ENCODE peak calls at places on chromosome 6, in six cellular contexts. Z is mesenchymal stem cell; G is naive thymus-derived CD4-positive, alpha-beta T cell; R is A549; E is left ventricle myocardium inferior; B is heart left ventricle. D is an unnamed sample.

GRCh38 chr6:168365422-168366165 is 46.0 kb upstream of the DACT2 start:
- DNase-seq in Z (no peak), G (no peak), R (no peak), E (no peak), B (no peak), D (no peak)

GRCh38 chr6:68427630-68428029 is 207.5 kb upstream of the ADGRB3 start:
- DNase-seq in Z (no peak), G (no peak), R (no peak), E (no peak), B (no peak), D (no peak)

GRCh38 chr6:57207141-57207540 is 15.0 kb downstream of the RAB23 start:
- DNase-seq in Z (peak), G (no peak), R (no peak), E (no peak), B (no peak), D (no peak)

GRCh38 chr6:155693573-155694428 is 238.2 kb upstream of the NOX3 start:
- DNase-seq in Z (no peak), G (no peak), R (no peak), E (no peak), B (no peak), D (no peak)

GRCh38 chr6:165183071-165183470 is 126.3 kb downstream of the C6orf118 start:
- DNase-seq in Z (no peak), G (no peak), R (no peak), E (no peak), B (no peak), D (no peak)

GRCh38 chr6:170135041-170135440 is 155.8 kb downstream of the DLL1 start:
- DNase-seq in Z (no peak), G (no peak), R (no peak), E (no peak), B (peak), D (no peak)

GRCh38 chr6:11824986-11825385 is 46.4 kb upstream of the ADTRP start:
- DNase-seq in Z (peak), G (no peak), R (no peak), E (no peak), B (no peak), D (no peak)

GRCh38 chr6:83051386-83052172 is 14.1 kb downstream of the UBE3D start:
- DNase-seq in Z (no peak), G (no peak), R (no peak), E (no peak), B (no peak), D (no peak)

GRCh38 chr6:14638932-14639875 is 521.6 kb downstream of the CD83 start:
- DNase-seq in Z (peak), G (no peak), R (no peak), E (peak), B (peak), D (no peak)

GRCh38 chr6:116251568-116252384 is 2.1 kb downstream of the TSPYL4 start:
- DNase-seq in Z (peak), G (no peak), R (no peak), E (no peak), B (no peak), D (no peak)

GRCh38 chr6:31821301-31822037 is 6.1 kb upstream of the HSPA1B start:
- DNase-seq in Z (no peak), G (no peak), R (peak), E (peak), B (peak), D (no peak)

GRCh38 chr6:33815854-33816253 is 12.1 kb upstream of the MLN start:
- DNase-seq in Z (peak), G (no peak), R (peak), E (no peak), B (no peak), D (no peak)

GRCh38 chr6:35490821-35491557 is 5.9 kb downstream of the TEAD3 start:
- DNase-seq in Z (no peak), G (no peak), R (no peak), E (no peak), B (no peak), D (no peak)

GRCh38 chr6:143276436-143276835 is 174.1 kb downstream of the ADAT2 start:
- DNase-seq in Z (no peak), G (no peak), R (no peak), E (no peak), B (no peak), D (no peak)

GRCh38 chr6:34616230-34616591 is 60.1 kb upstream of the SPDEF start:
- DNase-seq in Z (no peak), G (no peak), R (no peak), E (no peak), B (no peak), D (no peak)

GRCh38 chr6:26318459-26319404 is 46.3 kb upstream of the BTN3A2 start:
- DNase-seq in Z (no peak), G (no peak), R (no peak), E (no peak), B (no peak), D (no peak)

GRCh38 chr6:76418657-76419217 is 346.3 kb upstream of the IMPG1 start:
- DNase-seq in Z (peak), G (no peak), R (no peak), E (no peak), B (no peak), D (no peak)

GRCh38 chr6:15960740-15961629 is 167.9 kb upstream of the MYLIP start:
- DNase-seq in Z (no peak), G (no peak), R (no peak), E (no peak), B (no peak), D (no peak)

GRCh38 chr6:134703206-134703605 is 246.7 kb downstream of the ALDH8A1 start:
- DNase-seq in Z (no peak), G (no peak), R (no peak), E (no peak), B (no peak), D (no peak)

GRCh38 chr6:149489967-149490366 is 5.2 kb upstream of the ZC3H12D start:
- DNase-seq in Z (no peak), G (no peak), R (no peak), E (no peak), B (no peak), D (no peak)

GRCh38 chr6:3163248-3163594 is 5.9 kb upstream of the TUBB2A start:
- DNase-seq in Z (peak), G (no peak), R (no peak), E (no peak), B (no peak), D (no peak)

GRCh38 chr6:57215260-57215659 is 6.8 kb downstream of the RAB23 start:
- DNase-seq in Z (no peak), G (no peak), R (no peak), E (no peak), B (no peak), D (no peak)

GRCh38 chr6:128333581-128334223 is 186.7 kb downstream of the PTPRK start:
- DNase-seq in Z (no peak), G (no peak), R (no peak), E (no peak), B (no peak), D (no peak)

GRCh38 chr6:23529902-23530301 is 596.1 kb upstream of the NRSN1 start:
- DNase-seq in Z (no peak), G (no peak), R (no peak), E (no peak), B (no peak), D (no peak)

DNA sequence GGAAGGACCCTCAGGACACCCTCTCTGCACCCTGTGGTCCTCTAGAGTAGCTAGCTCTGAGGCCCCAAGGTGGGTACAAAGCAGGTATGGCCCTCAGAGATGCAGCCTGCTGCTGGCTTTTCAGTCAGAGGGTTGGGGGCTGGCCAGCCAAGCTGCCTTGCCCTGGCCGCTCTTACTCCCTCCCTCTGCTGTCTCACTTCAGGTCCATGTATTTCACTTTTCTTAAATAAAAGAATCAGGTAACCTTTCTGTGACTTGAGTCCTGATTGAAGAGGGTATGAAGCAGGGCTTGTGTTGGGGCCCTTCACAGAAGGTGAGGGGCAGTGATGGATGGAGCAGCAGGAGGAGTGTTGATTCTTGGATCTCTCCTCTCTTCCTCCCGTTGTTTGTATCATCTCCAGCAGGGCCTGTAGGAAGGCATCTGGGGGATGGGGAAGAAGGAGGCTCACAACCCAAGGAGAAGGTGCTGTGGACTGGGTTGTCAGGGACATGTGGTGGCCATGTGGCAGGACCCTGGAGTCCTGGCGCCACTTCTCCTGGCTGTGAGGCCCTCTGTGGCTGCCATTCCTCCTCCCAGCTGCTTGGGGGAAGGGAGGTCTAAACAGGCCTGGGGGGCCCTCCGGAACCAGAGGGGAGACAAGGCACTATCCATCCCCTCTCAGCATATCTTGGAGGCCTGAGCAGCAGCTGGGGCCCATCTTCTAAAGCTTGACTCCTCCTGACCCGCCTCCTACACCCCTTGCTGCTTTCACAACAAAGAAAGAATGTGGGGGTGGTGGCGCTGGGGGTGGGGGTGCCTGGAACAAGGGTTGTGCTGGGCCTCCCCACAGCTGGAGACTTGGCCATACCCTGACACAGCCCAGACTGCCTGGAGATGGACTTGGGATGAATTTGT is 1.0 kb upstream of the PTK7 start:
- DNase-seq in Z (peak), G (no peak), R (no peak), E (no peak), B (no peak), D (no peak)
- H3K27ac ChIP-seq in Z (peak), G (no peak), R (no peak), E (no peak), B (no peak), D (no peak)

GRCh38 chr6:80543598-80544181 is 437.2 kb downstream of the BCKDHB start:
- DNase-seq in Z (peak), G (no peak), R (no peak), E (no peak), B (no peak), D (no peak)
- H3K27ac ChIP-seq in Z (peak), G (no peak), R (no peak), E (no peak), B (no peak), D (peak)

GRCh38 chr6:45531999-45532605 is 154.4 kb upstream of the SUPT3H start:
- DNase-seq in Z (peak), G (no peak), R (no peak), E (no peak), B (no peak), D (no peak)
- H3K27ac ChIP-seq in Z (no peak), G (no peak), R (no peak), E (no peak), B (peak), D (no peak)

DNA sequence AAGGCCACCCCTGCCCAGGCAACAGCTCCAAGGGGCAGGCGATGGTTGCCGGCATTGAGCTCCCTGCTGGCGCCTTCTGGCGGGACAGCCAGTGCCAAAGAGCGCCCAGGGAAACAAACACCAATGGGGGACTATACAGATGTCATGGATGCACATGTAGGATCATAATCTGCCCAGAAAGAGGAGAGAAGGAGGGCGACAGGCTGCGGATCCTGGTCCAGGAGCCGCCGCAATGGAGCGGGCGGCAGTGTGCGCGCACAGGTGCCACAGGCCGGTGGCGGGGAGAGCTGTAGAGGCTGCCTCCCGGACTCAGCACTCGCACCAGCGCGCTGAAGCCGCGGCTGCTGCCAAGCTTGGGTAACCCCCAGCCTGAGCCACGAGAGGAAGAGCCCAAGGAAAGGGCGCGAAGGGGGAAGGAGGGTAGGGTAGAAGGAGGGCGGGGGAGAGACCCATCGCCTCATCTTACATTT is 418 bp upstream of the FUT9 start:
- DNase-seq in Z (no peak), G (no peak), R (no peak), E (no peak), B (no peak), D (no peak)
- H3K27ac ChIP-seq in Z (no peak), G (no peak), R (no peak), E (no peak), B (no peak), D (no peak)

GRCh38 chr6:139030539-139030938 is 2.0 kb downstream of the ABRACL start:
- DNase-seq in Z (peak), G (peak), R (no peak), E (no peak), B (no peak), D (no peak)

GRCh38 chr6:139030211-139030530 is 1.6 kb downstream of the ABRACL start:
- DNase-seq in Z (no peak), G (no peak), R (no peak), E (no peak), B (no peak), D (no peak)

GRCh38 chr6:139028658-139029469 is at the start of gene ABRACL:
- DNase-seq in Z (peak), G (peak), R (peak), E (peak), B (peak), D (no peak)

GRCh38 chr6:139028242-139028657 is 295 bp upstream of the ABRACL start:
- DNase-seq in Z (no peak), G (no peak), R (no peak), E (no peak), B (no peak), D (peak)

DNA sequence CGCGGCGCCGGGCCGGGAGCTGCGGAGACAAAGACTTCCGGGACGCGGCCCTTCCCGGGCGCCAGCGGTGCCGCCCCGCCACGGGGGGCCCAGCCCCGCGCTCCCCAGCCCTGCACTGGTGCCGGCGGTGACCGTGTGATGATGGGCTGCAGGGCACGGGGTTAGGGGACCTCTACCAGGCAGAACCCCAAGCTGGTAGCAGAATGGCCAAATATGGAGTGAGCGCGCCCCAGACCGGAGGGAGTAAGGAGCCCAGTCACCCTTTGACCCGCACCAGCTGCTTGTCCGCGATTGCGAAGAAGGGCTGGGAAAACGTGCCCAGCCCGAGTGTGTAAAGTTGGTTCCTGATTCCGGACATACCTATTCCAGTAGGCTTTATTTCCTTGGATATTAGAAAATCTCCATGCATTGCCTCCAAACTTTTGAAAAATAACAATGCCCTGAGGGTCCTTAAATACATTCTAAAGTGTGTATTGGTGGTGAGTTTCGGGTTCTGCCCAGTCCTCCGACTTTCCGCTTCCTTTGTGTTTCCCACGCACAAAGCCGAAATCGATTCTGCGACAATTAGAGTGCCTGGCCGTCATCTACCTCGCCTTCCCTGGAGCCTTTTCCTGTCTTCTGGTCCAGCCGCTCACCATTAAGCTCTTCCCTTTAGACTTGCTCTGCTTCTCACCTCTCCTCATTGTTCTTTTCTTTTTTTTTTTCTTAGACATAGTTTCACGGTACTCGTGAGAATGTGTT is 1.1 kb downstream of the ABRACL start:
- DNase-seq in Z (peak), G (no peak), R (peak), E (peak), B (peak), D (no peak)
- H3K27ac ChIP-seq in Z (peak), G (peak), R (peak), E (peak), B (peak), D (peak)

DNA sequence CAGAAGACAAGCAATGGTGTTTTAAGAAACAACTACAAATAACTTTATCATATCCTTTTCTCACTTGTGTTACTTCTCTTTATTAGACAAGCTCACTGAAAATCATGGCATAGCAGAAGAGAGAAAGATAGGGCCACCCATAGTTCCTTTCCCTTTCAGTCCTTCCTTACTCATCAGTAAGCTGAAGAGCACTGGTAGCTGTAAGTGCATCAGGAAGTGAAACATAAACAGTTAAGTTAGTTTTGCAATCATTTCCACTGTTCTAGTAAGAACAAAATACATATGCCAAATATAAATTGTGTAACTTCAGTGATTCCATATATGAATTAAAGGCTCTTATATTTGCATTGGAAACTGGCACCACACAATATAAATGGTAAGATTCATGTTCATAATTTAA is 220.0 kb downstream of the HACE1 start:
- DNase-seq in Z (peak), G (no peak), R (no peak), E (no peak), B (no peak), D (peak)
- H3K27ac ChIP-seq in Z (no peak), G (no peak), R (no peak), E (peak), B (no peak), D (no peak)

DNA sequence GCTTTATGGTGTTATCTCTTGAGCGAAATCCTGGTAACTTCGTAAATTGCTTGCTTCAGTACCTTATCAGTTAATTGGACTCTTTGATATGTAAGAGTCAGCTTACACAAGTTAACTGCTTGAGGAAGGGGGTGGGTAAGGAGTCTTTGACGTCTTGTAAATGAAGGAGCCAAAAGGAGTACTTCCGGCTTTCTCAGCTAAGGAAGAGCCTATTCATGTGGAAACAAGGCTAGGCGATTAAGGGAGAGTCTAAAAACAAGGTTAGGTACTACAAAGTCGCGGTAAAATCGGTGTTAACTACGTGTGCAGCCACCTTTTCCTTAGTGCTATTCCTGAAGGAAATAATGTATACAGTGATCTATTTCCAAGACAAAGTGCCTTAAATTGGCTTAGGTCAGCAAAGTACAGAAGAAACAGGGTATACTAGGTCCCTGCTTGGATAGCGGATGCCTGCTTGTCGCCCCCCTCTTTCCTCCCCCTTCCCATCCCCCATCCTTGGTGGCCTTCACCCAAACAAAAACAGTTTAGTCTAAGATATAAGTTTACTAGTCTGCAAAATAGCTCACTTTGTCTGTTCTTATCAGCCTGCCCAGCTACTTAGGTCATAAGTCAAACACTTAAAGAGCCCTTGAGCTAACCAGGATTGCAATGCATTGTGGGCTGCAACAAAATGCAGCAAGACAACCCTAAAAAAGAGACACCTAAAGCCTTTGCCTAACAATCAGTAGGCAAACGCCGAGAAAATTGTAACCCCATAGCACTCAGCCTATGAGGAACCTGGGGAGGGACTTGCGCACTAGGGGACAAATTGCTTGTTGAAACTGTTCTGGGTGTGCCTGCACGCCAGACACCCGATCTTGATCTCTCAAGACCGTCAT is 147.3 kb downstream of the TRIM27 start:
- DNase-seq in Z (no peak), G (no peak), R (no peak), E (no peak), B (no peak), D (no peak)
- H3K27ac ChIP-seq in Z (no peak), G (no peak), R (no peak), E (no peak), B (no peak), D (no peak)

DNA sequence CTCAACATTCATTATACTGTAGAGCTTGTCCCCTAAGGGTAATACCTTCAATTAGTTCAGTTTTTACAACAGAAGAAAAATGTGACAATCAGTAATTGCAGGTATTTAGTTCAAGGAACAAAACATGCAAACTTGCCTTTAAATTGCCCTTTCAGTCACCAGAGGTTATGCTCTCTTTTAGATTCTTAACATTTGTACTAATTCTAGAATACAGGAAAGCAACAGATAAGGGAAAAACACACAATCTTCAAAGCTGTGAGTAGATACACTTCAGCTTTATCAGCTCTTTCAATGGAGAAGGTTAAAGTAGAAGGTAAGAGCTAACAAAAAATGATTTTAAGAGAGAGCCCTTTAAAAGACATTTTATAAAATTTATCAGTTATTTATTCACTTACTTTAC is 173.1 kb downstream of the HS3ST5 start:
- DNase-seq in Z (no peak), G (no peak), R (no peak), E (no peak), B (no peak), D (no peak)
- H3K27ac ChIP-seq in Z (no peak), G (no peak), R (no peak), E (no peak), B (no peak), D (no peak)

D was measured in epithelial cell of prostate.